ENCODE peak calls at places on chromosomes 3 and 15, in nine cellular contexts. S is stimulated activated CD8-positive, alpha-beta memory T cell treated with anti-CD3 and anti-CD28 coated beads, Interleukin-7, amount 100 ng/mL, for 48 hours; I is transverse colon; M is Jurkat, Clone E6-1; U is neural crest cell; G is stimulated activated CD4-positive, alpha-beta T cell treated with anti-CD3 and anti-CD28 coated beads, Interleukin-2, amount 100 ng/mL, for 48 hours; T is NCI-H1105; E is GM04504; B is cardiac fibroblast. L is an unnamed sample.

GRCh38 chr15:49842331-49842730 is 221.5 kb downstream of the DTWD1 start:
- DNase-seq in M (no peak), B (no peak), U (no peak), G (no peak), I (no peak), E (no peak), T (no peak), S (no peak), L (no peak)

GRCh38 chr3:173826901-173827609 is 429.5 kb downstream of the NLGN1 start:
- DNase-seq in B (peak), I (no peak), T (no peak), M (no peak), G (no peak), U (no peak), S (no peak), E (peak), L (no peak)

GRCh38 chr3:171462224-171462623 is 2.0 kb upstream of the TNIK start:
- DNase-seq in G (no peak), U (no peak), S (no peak), E (no peak), T (no peak), M (peak), I (no peak), B (no peak), L (no peak)

GRCh38 chr3:108662141-108662738 is 72.7 kb downstream of the DZIP3 start:
- DNase-seq in I (no peak), M (peak), S (peak), T (peak), E (peak), B (peak), G (peak), U (peak), L (peak)

GRCh38 chr3:39438880-39439279 is 28.6 kb upstream of the MOBP start:
- DNase-seq in I (no peak), S (no peak), U (no peak), E (no peak), M (no peak), T (no peak), B (no peak), G (no peak), L (no peak)

GRCh38 chr3:135929670-135930069 is 35.9 kb upstream of the PPP2R3A start:
- DNase-seq in M (no peak), U (no peak), E (peak), G (no peak), I (peak), T (no peak), S (no peak), B (peak), L (no peak)

GRCh38 chr3:159861369-159861987 is 127.2 kb upstream of the IL12A start:
- DNase-seq in B (peak), U (no peak), G (no peak), I (no peak), S (no peak), E (no peak), T (no peak), M (no peak), L (no peak)

GRCh38 chr3:144221771-144222170 is 250.1 kb downstream of the DIPK2A start:
- DNase-seq in E (no peak), M (no peak), S (no peak), G (no peak), B (no peak), I (no peak), T (peak), U (no peak), L (no peak)

GRCh38 chr15:89034305-89034704 is 54.0 kb upstream of the ABHD2 start:
- DNase-seq in E (no peak), U (no peak), G (no peak), S (no peak), I (no peak), B (peak), T (no peak), M (peak), L (no peak)

GRCh38 chr3:10941972-10942371 is 50.6 kb upstream of the SLC6A1 start:
- DNase-seq in G (peak), T (no peak), U (peak), I (no peak), B (peak), S (no peak), E (no peak), M (no peak), L (no peak)

GRCh38 chr3:62919784-62920183 is 44.6 kb upstream of the CADPS start:
- DNase-seq in I (no peak), G (no peak), U (no peak), E (no peak), B (no peak), M (no peak), S (no peak), T (no peak), L (no peak)

GRCh38 chr3:133820889-133821675 is 15.5 kb downstream of the SRPRB start:
- DNase-seq in T (no peak), B (no peak), S (no peak), G (no peak), M (no peak), I (no peak), E (no peak), U (no peak), L (no peak)